ENCODE peak calls at places on chromosomes 2 and 18, in five cellular contexts. One of them, this sample, is unnamed.

GRCh38 chr2:110674620-110675555 is 3.0 kb downstream of the BUB1 start:
- DNase-seq in HL-60: peak; percentile 37
- DNase-seq in transverse colon: peak; percentile 62
- DNase-seq in sigmoid colon: no peak
- DNase-seq in spleen: peak; percentile 87
- DNase-seq in this sample: no peak

GRCh38 chr2:44578401-44579135 is 216.8 kb downstream of the CAMKMT start:
- DNase-seq in sigmoid colon: no peak
- DNase-seq in transverse colon: no peak
- DNase-seq in spleen: no peak
- DNase-seq in HL-60: peak; percentile 6
- DNase-seq in this sample: no peak

GRCh38 chr2:6780765-6781274 is 84.9 kb downstream of the CMPK2 start:
- DNase-seq in spleen: peak; percentile 81
- DNase-seq in transverse colon: peak; percentile 23
- DNase-seq in HL-60: peak; percentile 85
- DNase-seq in sigmoid colon: peak; percentile 69
- DNase-seq in this sample: no peak

GRCh38 chr2:45691152-45691551 is 39.7 kb downstream of the PRKCE start:
- DNase-seq in spleen: no peak
- DNase-seq in sigmoid colon: no peak
- DNase-seq in transverse colon: no peak
- DNase-seq in HL-60: no peak
- DNase-seq in this sample: no peak

GRCh38 chr2:242060212-242060835 is 190.8 kb downstream of the RTP5 start:
- DNase-seq in HL-60: no peak
- DNase-seq in transverse colon: no peak
- DNase-seq in sigmoid colon: peak; percentile 22
- DNase-seq in spleen: no peak
- DNase-seq in this sample: no peak

GRCh38 chr2:162382283-162382682 is 38.4 kb downstream of the GCA start:
- DNase-seq in spleen: no peak
- DNase-seq in HL-60: no peak
- DNase-seq in sigmoid colon: no peak
- DNase-seq in transverse colon: no peak
- DNase-seq in this sample: no peak

GRCh38 chr2:39875182-39875913 is 96.3 kb upstream of the THUMPD2 start:
- DNase-seq in transverse colon: peak; percentile 19
- DNase-seq in spleen: no peak
- DNase-seq in HL-60: no peak
- DNase-seq in sigmoid colon: peak; percentile 79
- DNase-seq in this sample: no peak

GRCh38 chr18:79797518-79798345 is at the start of gene KCNG2:
- DNase-seq in HL-60: peak; percentile 41
- DNase-seq in transverse colon: no peak
- DNase-seq in spleen: peak; percentile 87
- DNase-seq in sigmoid colon: peak; percentile 44
- DNase-seq in this sample: no peak

GRCh38 chr2:217360781-217361485 is 501.1 kb upstream of the TNP1 start:
- DNase-seq in sigmoid colon: peak; percentile 84
- DNase-seq in spleen: no peak
- DNase-seq in transverse colon: no peak
- DNase-seq in HL-60: no peak
- DNase-seq in this sample: no peak

GRCh38 chr18:34913837-34914755 is 127.1 kb upstream of the MAPRE2 start:
- DNase-seq in spleen: no peak
- DNase-seq in transverse colon: no peak
- DNase-seq in sigmoid colon: no peak
- DNase-seq in HL-60: peak; percentile 50
- DNase-seq in this sample: no peak

GRCh38 chr18:23191952-23192662 is 56.8 kb downstream of the CABLES1 start:
- DNase-seq in spleen: peak; percentile 61
- DNase-seq in sigmoid colon: peak; percentile 73
- DNase-seq in transverse colon: peak; percentile 51
- DNase-seq in HL-60: no peak
- DNase-seq in this sample: peak; percentile 45

GRCh38 chr2:12722445-12723316 is 5.9 kb downstream of the TRIB2 start:
- DNase-seq in spleen: no peak
- DNase-seq in transverse colon: no peak
- DNase-seq in sigmoid colon: no peak
- DNase-seq in HL-60: peak; percentile 35
- DNase-seq in this sample: no peak

GRCh38 chr2:157439792-157440186 is 4.1 kb downstream of the CYTIP start:
- DNase-seq in HL-60: peak; percentile 60
- DNase-seq in sigmoid colon: no peak
- DNase-seq in spleen: no peak
- DNase-seq in transverse colon: peak; percentile 35
- DNase-seq in this sample: no peak

GRCh38 chr2:153404792-153405191 is 73.8 kb downstream of the RPRM start:
- DNase-seq in transverse colon: no peak
- DNase-seq in HL-60: no peak
- DNase-seq in spleen: no peak
- DNase-seq in sigmoid colon: no peak
- DNase-seq in this sample: no peak

GRCh38 chr18:2222270-2223185 is 348.8 kb downstream of the METTL4 start:
- DNase-seq in sigmoid colon: no peak
- DNase-seq in spleen: no peak
- DNase-seq in transverse colon: peak; percentile 29
- DNase-seq in HL-60: no peak
- DNase-seq in this sample: no peak

GRCh38 chr2:240024766-240025165 is 376 bp downstream of the NDUFA10 start:
- DNase-seq in spleen: no peak
- DNase-seq in HL-60: peak; percentile 7
- DNase-seq in transverse colon: no peak
- DNase-seq in sigmoid colon: no peak
- DNase-seq in this sample: peak; percentile 19

GRCh38 chr18:12010187-12010802 is 29.0 kb downstream of the IMPA2 start:
- DNase-seq in transverse colon: peak; percentile 56
- DNase-seq in sigmoid colon: no peak
- DNase-seq in HL-60: no peak
- DNase-seq in spleen: no peak
- DNase-seq in this sample: no peak

GRCh38 chr18:12008842-12009580 is 27.7 kb downstream of the IMPA2 start:
- DNase-seq in spleen: no peak
- DNase-seq in HL-60: no peak
- DNase-seq in transverse colon: peak; percentile 57
- DNase-seq in sigmoid colon: peak; percentile 38
- DNase-seq in this sample: no peak

GRCh38 chr18:12008181-12008767 is 27.0 kb downstream of the IMPA2 start:
- DNase-seq in HL-60: no peak
- DNase-seq in sigmoid colon: no peak
- DNase-seq in spleen: no peak
- DNase-seq in transverse colon: peak; percentile 72
- DNase-seq in this sample: no peak

GRCh38 chr18:12011199-12011961 is 30.1 kb downstream of the IMPA2 start:
- DNase-seq in transverse colon: no peak
- DNase-seq in HL-60: no peak
- DNase-seq in sigmoid colon: no peak
- DNase-seq in spleen: no peak
- DNase-seq in this sample: no peak

DNA sequence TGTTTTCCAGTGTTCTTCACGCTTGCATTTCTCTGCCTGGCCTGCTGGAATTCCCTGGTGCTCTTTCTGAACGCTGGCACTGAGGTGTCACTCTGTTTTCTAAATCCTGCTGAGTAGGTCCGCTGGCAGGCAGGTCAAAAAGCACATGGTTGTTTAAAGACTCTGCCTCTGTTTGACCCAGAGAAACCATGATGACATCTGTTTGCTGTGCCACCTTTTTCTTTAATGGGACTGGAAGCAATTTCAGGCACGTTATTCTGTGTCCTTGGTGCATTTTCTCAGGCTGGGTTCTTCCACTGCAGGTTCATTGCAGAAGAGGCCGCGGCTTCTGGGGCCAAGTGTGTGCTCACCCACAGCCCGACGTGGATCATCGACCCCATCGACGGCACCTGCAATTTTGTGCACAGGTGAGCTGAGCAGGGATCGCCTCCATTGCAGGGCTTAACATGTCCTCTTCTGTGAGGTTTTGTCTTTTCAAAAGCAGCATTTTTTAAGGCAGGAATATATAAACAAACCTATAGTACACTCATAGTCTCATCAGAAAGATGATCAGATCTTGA is 28.4 kb downstream of the IMPA2 start:
- DNase-seq in transverse colon: no peak
- DNase-seq in spleen: no peak
- DNase-seq in HL-60: no peak
- DNase-seq in sigmoid colon: no peak
- DNase-seq in this sample: no peak
- H3K27ac ChIP-seq in transverse colon: peak overlapping the region; percentile 87
- H3K27ac ChIP-seq in spleen: no peak overlapping the region
- H3K27ac ChIP-seq in HL-60: no peak overlapping the region
- H3K27ac ChIP-seq in sigmoid colon: no peak overlapping the region
- H3K27ac ChIP-seq in this sample: no peak overlapping the region

GRCh38 chr2:24162494-24162893 is 12.4 kb upstream of the FAM228A start:
- DNase-seq in spleen: no peak
- DNase-seq in HL-60: no peak
- DNase-seq in sigmoid colon: no peak
- DNase-seq in transverse colon: no peak
- DNase-seq in this sample: no peak
- TF ChIP-seq POLR2AphosphoS5 in spleen: no peak
- TF ChIP-seq POLR2AphosphoS5 in HL-60: no peak
- TF ChIP-seq POLR2AphosphoS5 in sigmoid colon: no peak
- TF ChIP-seq POLR2AphosphoS5 in transverse colon: no peak
- TF ChIP-seq POLR2AphosphoS5 in this sample: no peak

DNA sequence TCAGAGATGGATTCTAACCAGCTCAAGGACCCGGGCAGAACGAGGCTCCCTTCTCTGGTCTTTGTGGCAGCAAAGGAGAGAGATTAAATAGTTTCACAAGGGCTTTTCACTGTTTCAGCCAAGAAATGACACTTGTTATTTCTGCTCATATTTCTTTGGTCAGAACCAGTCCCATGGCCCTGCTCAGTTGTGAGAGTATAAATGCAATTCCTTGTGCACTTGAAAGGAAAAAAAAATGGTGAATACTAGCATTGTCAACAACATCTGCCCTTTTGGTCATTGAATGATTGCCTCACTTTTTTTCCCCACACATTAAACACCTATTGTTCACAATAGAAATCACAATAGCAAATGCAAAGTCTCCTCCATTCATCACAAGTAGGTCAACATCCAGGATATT is 104.4 kb downstream of the RDH14 start:
- DNase-seq in sigmoid colon: no peak
- DNase-seq in transverse colon: no peak
- DNase-seq in HL-60: no peak
- DNase-seq in spleen: no peak
- DNase-seq in this sample: no peak
- H3K27ac ChIP-seq in sigmoid colon: peak overlapping the region; percentile 54
- H3K27ac ChIP-seq in transverse colon: peak overlapping the region; percentile 10
- H3K27ac ChIP-seq in HL-60: no peak overlapping the region
- H3K27ac ChIP-seq in spleen: no peak overlapping the region
- H3K27ac ChIP-seq in this sample: no peak overlapping the region

DNA sequence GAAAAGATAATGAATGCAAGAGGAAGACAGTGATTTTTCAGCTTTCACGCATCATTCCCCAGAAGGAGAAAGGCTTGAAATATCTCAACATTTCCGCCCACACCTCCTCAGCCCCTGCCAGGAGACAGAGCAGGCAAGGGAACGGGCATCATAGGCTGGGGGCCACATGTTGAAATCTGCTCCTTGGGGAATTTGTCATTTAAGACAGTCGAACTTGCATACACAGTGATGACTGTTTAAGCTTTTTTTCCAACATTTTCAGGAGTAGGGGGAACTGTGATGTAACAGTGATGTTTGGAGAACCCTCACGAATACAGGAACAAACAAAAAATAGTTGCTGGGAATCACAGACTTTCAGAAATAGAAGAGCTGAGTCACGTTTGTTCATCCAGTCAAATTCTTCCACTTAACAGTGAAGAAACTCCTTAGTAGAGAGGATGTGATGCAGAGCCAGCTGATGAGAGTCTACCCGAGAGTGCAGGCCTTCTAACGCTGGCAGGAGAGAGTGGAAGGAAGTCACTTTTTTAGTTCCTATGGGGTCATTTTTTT is 266.8 kb downstream of the ALPK2 start:
- DNase-seq in spleen: no peak
- DNase-seq in HL-60: no peak
- DNase-seq in sigmoid colon: peak; percentile 74
- DNase-seq in transverse colon: no peak
- DNase-seq in this sample: no peak
- TF ChIP-seq POLR2AphosphoS5 in spleen: no peak
- TF ChIP-seq POLR2AphosphoS5 in HL-60: no peak
- TF ChIP-seq POLR2AphosphoS5 in sigmoid colon: peak; percentile 53
- TF ChIP-seq POLR2AphosphoS5 in transverse colon: peak; percentile 9
- TF ChIP-seq POLR2AphosphoS5 in this sample: peak; percentile 37